ENCODE peak calls at places on chromosomes 2 and 18, in four cellular contexts. B is HFFc6, F is OCI-LY7, Y is GM10248. K is an unnamed sample.

GRCh38 chr2:141062443-141062842 is 1068.4 kb downstream of the LRP1B start:
- DNase-seq in Y (no peak), B (no peak), F (no peak), K (no peak)

GRCh38 chr2:218877331-218877730 is 3.3 kb upstream of the WNT10A start:
- DNase-seq in F (peak; percentile 45), Y (no peak), B (no peak), K (no peak)

GRCh38 chr2:125085904-125086303 is 1060.8 kb downstream of the CNTNAP5 start:
- DNase-seq in F (no peak), B (no peak), Y (no peak), K (no peak)

GRCh38 chr2:179613299-179613651 is 248.1 kb downstream of the ZNF385B start:
- DNase-seq in Y (no peak), B (no peak), F (no peak), K (no peak)

GRCh38 chr2:24628746-24629145 is 137.7 kb downstream of the NCOA1 start:
- DNase-seq in F (no peak), B (no peak), Y (no peak), K (no peak)

GRCh38 chr2:217705461-217705860 is 297.3 kb downstream of the TNS1 start:
- DNase-seq in B (no peak), Y (no peak), F (no peak), K (no peak)

GRCh38 chr18:57737661-57738060 is 65.5 kb downstream of the ATP8B1 start:
- DNase-seq in Y (no peak), B (peak; percentile 92), F (no peak), K (no peak)

GRCh38 chr18:26480897-26481795 is 67.2 kb downstream of the KCTD1 start:
- DNase-seq in B (peak; percentile 87), Y (no peak), F (no peak), K (no peak)

GRCh38 chr18:12840382-12840781 is 43.7 kb downstream of the PTPN2 start:
- DNase-seq in B (no peak), F (no peak), Y (no peak), K (no peak)

GRCh38 chr2:86105252-86105968 is at the start of gene POLR1A:
- DNase-seq in F (peak; percentile 92), B (peak; percentile 88), Y (peak; percentile 75), K (peak; percentile 60)
- TF ChIP-seq CTCF in F (no peak), B (peak; percentile 45), Y (no peak), K (no peak)

GRCh38 chr2:65022189-65022588 is 33.0 kb downstream of the SLC1A4 start:
- DNase-seq in F (no peak), Y (no peak), B (no peak), K (no peak)
- TF ChIP-seq CTCF in F (no peak), Y (no peak), B (no peak), K (no peak)

GRCh38 chr2:5734866-5735861 is 43.0 kb downstream of the SOX11 start:
- DNase-seq in F (no peak), B (no peak), Y (no peak), K (no peak)
- TF ChIP-seq CTCF in F (no peak), B (no peak), Y (no peak), K (no peak)

GRCh38 chr2:148565272-148565894 is 79.2 kb upstream of the EPC2 start:
- DNase-seq in Y (no peak), F (no peak), B (no peak), K (no peak)
- TF ChIP-seq CTCF in Y (peak; percentile 43), F (peak; percentile 58), B (peak; percentile 32), K (no peak)

GRCh38 chr2:33670392-33670937 is 71.4 kb upstream of the FAM98A start:
- DNase-seq in Y (no peak), B (no peak), F (no peak), K (no peak)
- TF ChIP-seq CTCF in Y (no peak), B (peak; percentile 35), F (peak; percentile 11), K (no peak)

GRCh38 chr2:230520061-230520874 is 104.3 kb downstream of the SP100 start:
- DNase-seq in Y (no peak), F (no peak), B (no peak), K (no peak)

GRCh38 chr2:230521386-230521785 is 105.4 kb downstream of the SP100 start:
- DNase-seq in B (no peak), Y (no peak), F (no peak), K (no peak)

GRCh38 chr2:230525682-230526081 is 109.7 kb downstream of the SP100 start:
- DNase-seq in F (peak; percentile 5), B (no peak), Y (no peak), K (no peak)

GRCh38 chr2:230520875-230521155 is 104.8 kb downstream of the SP100 start:
- DNase-seq in Y (no peak), F (no peak), B (peak; percentile 33), K (no peak)
- TF ChIP-seq CTCF in Y (no peak), F (no peak), B (no peak), K (no peak)

K was measured in progenitor cell of endocrine pancreas.